ENCODE peak calls at places on chromosomes 5 and 9, in seven cellular contexts. G is foreskin fibroblast, Y is fibroblast of the aortic adventitia, Z is GM06990, N is brain microvascular endothelial cell, S is AG09309, R is A549. X is an unnamed sample.

GRCh38 chr5:141680751-141681201 is 1.3 kb downstream of the ARAP3 start:
- DNase-seq in G (peak), Y (peak), Z (no peak), N (peak), S (no peak), R (no peak), X (peak)

GRCh38 chr5:146620663-146621051 is 104.7 kb upstream of the GPR151 start:
- DNase-seq in G (no peak), Y (no peak), Z (no peak), N (no peak), S (no peak), R (no peak), X (no peak)

GRCh38 chr5:167743685-167744084 is 547.8 kb upstream of the WWC1 start:
- DNase-seq in G (peak), Y (peak), Z (no peak), N (peak), S (peak), R (no peak), X (no peak)

GRCh38 chr5:106380736-106381135 is 1290.0 kb downstream of the EFNA5 start:
- DNase-seq in G (peak), Y (peak), Z (no peak), N (peak), S (no peak), R (no peak), X (no peak)

GRCh38 chr5:38329132-38329715 is 70.9 kb downstream of the EGFLAM start:
- DNase-seq in G (peak), Y (no peak), Z (no peak), N (peak), S (no peak), R (peak), X (no peak)

GRCh38 chr9:88065609-88066008 is 72.7 kb downstream of the SPATA31C2 start:
- DNase-seq in G (no peak), Y (no peak), Z (no peak), N (no peak), S (no peak), R (no peak), X (no peak)

GRCh38 chr5:67612961-67613360 is 416.4 kb upstream of the CD180 start:
- DNase-seq in G (no peak), Y (no peak), Z (no peak), N (no peak), S (no peak), R (no peak), X (no peak)

GRCh38 chr9:14165376-14166035 is 148.4 kb downstream of the NFIB start:
- DNase-seq in G (no peak), Y (no peak), Z (no peak), N (no peak), S (no peak), R (no peak), X (no peak)

GRCh38 chr5:150044334-150044681 is 42.0 kb downstream of the CSF1R start:
- DNase-seq in G (peak), Y (peak), Z (no peak), N (peak), S (no peak), R (no peak), X (no peak)

GRCh38 chr5:60504342-60504741 is 195.6 kb downstream of the DEPDC1B start:
- DNase-seq in G (no peak), Y (no peak), Z (peak), N (no peak), S (no peak), R (no peak), X (no peak)

GRCh38 chr5:73564644-73565165 is 734 bp downstream of the ANKRA2 start:
- DNase-seq in G (peak), Y (peak), Z (no peak), N (peak), S (no peak), R (no peak), X (no peak)

GRCh38 chr5:86983208-86983607 is 284.5 kb upstream of the RASA1 start:
- DNase-seq in G (no peak), Y (no peak), Z (no peak), N (no peak), S (no peak), R (no peak), X (no peak)

GRCh38 chr5:86981898-86982297 is 285.8 kb upstream of the RASA1 start:
- DNase-seq in G (no peak), Y (no peak), Z (no peak), N (no peak), S (no peak), R (no peak), X (no peak)

GRCh38 chr5:86986837-86987236 is 280.8 kb upstream of the RASA1 start:
- DNase-seq in G (no peak), Y (no peak), Z (no peak), N (no peak), S (no peak), R (no peak), X (no peak)
- TF ChIP-seq CTCF in G (no peak), Y (no peak), Z (peak), N (no peak), S (no peak), R (peak), X (no peak)

GRCh38 chr5:117667105-117667504 is 1092.5 kb upstream of the SEMA6A start:
- DNase-seq in G (no peak), Y (no peak), Z (no peak), N (no peak), S (no peak), R (no peak), X (no peak)
- H3K4me3 ChIP-seq in G (no peak), Y (no peak), Z (no peak), N (no peak), S (no peak), R (no peak), X (no peak)

GRCh38 chr5:35246411-35246810 is 16.1 kb upstream of the PRLR start:
- DNase-seq in G (no peak), Y (no peak), Z (no peak), N (no peak), S (no peak), R (no peak), X (no peak)
- TF ChIP-seq CTCF in G (no peak), Y (no peak), Z (no peak), N (peak), S (no peak), R (no peak), X (no peak)

DNA sequence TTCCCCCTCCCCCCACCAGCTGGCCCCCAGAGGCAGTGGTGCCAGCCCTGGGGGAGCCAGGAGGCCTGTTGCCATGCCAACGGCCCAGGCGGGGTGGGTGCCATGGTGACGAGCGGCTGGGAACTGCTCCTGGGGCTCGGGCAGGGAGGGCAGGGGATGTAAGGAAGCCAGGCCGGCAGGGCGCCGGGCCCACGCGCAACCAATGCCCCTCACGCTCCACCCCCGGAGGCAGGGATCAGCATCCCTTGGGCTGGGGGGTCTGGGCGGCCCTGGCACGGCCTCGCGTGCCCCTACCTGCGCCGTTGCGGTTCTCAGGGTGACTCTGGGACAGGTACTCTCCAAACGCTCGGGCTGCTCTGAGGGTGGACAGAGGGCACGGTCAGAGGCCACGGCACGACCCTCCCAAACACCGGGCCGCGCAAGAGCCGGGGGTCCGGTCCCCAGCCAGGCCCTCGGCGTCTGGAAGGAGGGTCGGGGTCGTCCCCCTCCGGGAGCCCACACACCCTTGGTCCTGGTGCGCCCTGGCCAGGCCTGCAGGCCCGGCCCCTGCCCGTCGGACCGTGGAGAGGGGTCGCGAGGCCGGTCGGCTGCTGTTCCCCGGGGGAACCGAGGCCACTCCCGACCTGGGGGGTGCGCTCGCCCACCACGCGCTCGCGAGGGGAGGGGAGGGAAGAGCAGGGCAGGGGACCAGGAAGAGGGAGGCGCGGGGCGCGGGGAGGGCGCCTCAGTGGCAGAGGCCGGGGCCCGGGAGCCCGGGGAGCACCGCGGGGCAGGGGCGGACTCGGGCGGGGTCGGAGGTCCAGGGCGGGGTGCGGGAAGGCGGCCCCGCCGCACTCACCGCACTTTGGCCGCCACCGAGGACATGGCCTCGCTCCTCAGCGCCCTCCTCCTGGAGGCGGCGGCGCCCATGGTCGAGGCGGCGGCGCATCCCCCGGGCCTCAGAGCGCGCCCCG is 664 bp downstream of the NSMF start:
- DNase-seq in G (peak), Y (no peak), Z (peak), N (no peak), S (no peak), R (no peak), X (peak)
- H3K4me3 ChIP-seq in G (peak), Y (peak), Z (peak), N (peak), S (peak), R (peak), X (peak)

GRCh38 chr9:89623925-89624420 is 19.2 kb downstream of the GADD45G start:
- DNase-seq in G (no peak), Y (no peak), Z (no peak), N (no peak), S (no peak), R (no peak), X (no peak)
- TF ChIP-seq CTCF in G (no peak), Y (no peak), Z (no peak), N (no peak), S (no peak), R (no peak), X (no peak)

GRCh38 chr9:131657890-131658752 is 81.8 kb downstream of the RAPGEF1 start:
- DNase-seq in G (peak), Y (peak), Z (no peak), N (peak), S (peak), R (peak), X (no peak)
- H3K4me3 ChIP-seq in G (no peak), Y (no peak), Z (no peak), N (no peak), S (no peak), R (peak), X (no peak)